ENCODE peak calls at places on chromosome 5, in four cellular contexts. C is activated CD4-positive, alpha-beta T cell treated with anti-CD3 and anti-CD28 coated beads, Interleukin-2, amount 10 ng/mL, durations not matched to agents 7 days and 5 days; X is activated CD8-positive, alpha-beta memory T cell treated with anti-CD3 and anti-CD28 coated beads for 4 hours; L is suprapubic skin. M is an unnamed sample.

GRCh38 chr5:157799578-157799977 is 56.1 kb downstream of the LSM11 start:
- DNase-seq in C (no peak), X (no peak), L (no peak), M (no peak)

GRCh38 chr5:42579320-42579719 is 156.1 kb downstream of the GHR start:
- DNase-seq in C (no peak), X (no peak), L (no peak), M (no peak)

GRCh38 chr5:163953883-163954282 is 448.5 kb downstream of the MAT2B start:
- DNase-seq in C (no peak), X (no peak), L (no peak), M (no peak)

GRCh38 chr5:151092750-151093149 is 11.9 kb upstream of the TNIP1 start:
- DNase-seq in C (no peak), X (no peak), L (no peak), M (no peak)

GRCh38 chr5:144328505-144328904 is 157.8 kb downstream of the KCTD16 start:
- DNase-seq in C (no peak), X (no peak), L (no peak), M (no peak)

GRCh38 chr5:180353226-180353962 is at the start of gene GFPT2:
- DNase-seq in C (peak), X (peak), L (peak), M (peak)

GRCh38 chr5:111670826-111671492 is 86.0 kb downstream of the NREP start:
- DNase-seq in C (no peak), X (no peak), L (no peak), M (no peak)

GRCh38 chr5:76532061-76532460 is 91.1 kb downstream of the F2RL2 start:
- DNase-seq in C (no peak), X (no peak), L (no peak), M (no peak)

GRCh38 chr5:57175586-57175985 is 1.7 kb downstream of the GPBP1 start:
- DNase-seq in C (peak), X (no peak), L (no peak), M (no peak)

GRCh38 chr5:26660116-26660515 is 378.3 kb downstream of the CDH9 start:
- DNase-seq in C (no peak), X (no peak), L (no peak), M (no peak)

GRCh38 chr5:6296524-6296923 is 81.8 kb downstream of the MED10 start:
- DNase-seq in C (no peak), X (no peak), L (no peak), M (no peak)

GRCh38 chr5:21159526-21160059 is 1171.6 kb upstream of the CDH18 start:
- DNase-seq in C (no peak), X (no peak), L (no peak), M (no peak)

GRCh38 chr5:87780831-87781760 is 368.4 kb upstream of the CCNH start:
- DNase-seq in C (peak), X (peak), L (peak), M (peak)

GRCh38 chr5:179154991-179155955 is 95.1 kb downstream of the ZNF354C start:
- DNase-seq in C (no peak), X (no peak), L (peak), M (no peak)

GRCh38 chr5:154701181-154701580 is 54.0 kb upstream of the LARP1 start:
- DNase-seq in C (no peak), X (no peak), L (no peak), M (no peak)

GRCh38 chr5:168603776-168604175 is 24.6 kb upstream of the PANK3 start:
- DNase-seq in C (no peak), X (no peak), L (no peak), M (no peak)

GRCh38 chr5:36919650-36920049 is 43.1 kb downstream of the NIPBL start:
- DNase-seq in C (no peak), X (no peak), L (no peak), M (no peak)

GRCh38 chr5:1007221-1007680 is 1.4 kb upstream of the NKD2 start:
- DNase-seq in C (no peak), X (no peak), L (peak), M (no peak)

GRCh38 chr5:112156211-112156610 is 262.9 kb downstream of the EPB41L4A start:
- DNase-seq in C (no peak), X (no peak), L (no peak), M (no peak)

GRCh38 chr5:100186181-100186580 is 349.0 kb upstream of the FAM174A start:
- DNase-seq in C (no peak), X (no peak), L (no peak), M (no peak)

GRCh38 chr5:178207183-178207916 is 3.0 kb downstream of the HNRNPAB start:
- DNase-seq in C (no peak), X (no peak), L (peak), M (no peak)

GRCh38 chr5:42993516-42994284 is 46.4 kb downstream of the ANXA2R start:
- DNase-seq in C (peak), X (no peak), L (no peak), M (no peak)

GRCh38 chr5:63456279-63456678 is 506.0 kb downstream of the HTR1A start:
- DNase-seq in C (no peak), X (no peak), L (no peak), M (no peak)

GRCh38 chr5:60248900-60249299 is 355.4 kb upstream of the PDE4D start:
- DNase-seq in C (no peak), X (no peak), L (no peak), M (no peak)